ENCODE peak calls at places on chromosomes 7 and 10, in eight cellular contexts. One of them, this sample, is unnamed.

GRCh38 chr10:129136074-129136473 is 331.0 kb upstream of the MGMT start:
- DNase-seq in MG63: no peak
- DNase-seq in adrenal gland: no peak
- DNase-seq in kidney glomerular epithelial cell: no peak
- DNase-seq in ovary: no peak
- DNase-seq in aorta: no peak
- DNase-seq in MCF 10A: no peak
- DNase-seq in occipital lobe: no peak
- DNase-seq in this sample: no peak

GRCh38 chr7:44622342-44623151 is 16.1 kb downstream of the OGDH start:
- DNase-seq in MG63: no peak
- DNase-seq in adrenal gland: peak; percentile 72
- DNase-seq in kidney glomerular epithelial cell: no peak
- DNase-seq in ovary: no peak
- DNase-seq in aorta: no peak
- DNase-seq in MCF 10A: no peak
- DNase-seq in occipital lobe: no peak
- DNase-seq in this sample: no peak

GRCh38 chr10:74825371-74826141 is 844 bp upstream of the KAT6B start:
- DNase-seq in MG63: peak; percentile 60
- DNase-seq in adrenal gland: no peak
- DNase-seq in kidney glomerular epithelial cell: no peak
- DNase-seq in ovary: no peak
- DNase-seq in aorta: peak; percentile 89
- DNase-seq in MCF 10A: no peak
- DNase-seq in occipital lobe: peak; percentile 67
- DNase-seq in this sample: peak; percentile 42

GRCh38 chr7:40133561-40134427 is 628 bp downstream of the MPLKIP start:
- DNase-seq in MG63: no peak
- DNase-seq in adrenal gland: no peak
- DNase-seq in kidney glomerular epithelial cell: no peak
- DNase-seq in ovary: no peak
- DNase-seq in aorta: no peak
- DNase-seq in MCF 10A: peak; percentile 33
- DNase-seq in occipital lobe: no peak
- DNase-seq in this sample: no peak

GRCh38 chr10:46229144-46229563 is 57.6 kb upstream of the ANTXRL start:
- DNase-seq in MG63: no peak
- DNase-seq in adrenal gland: no peak
- DNase-seq in kidney glomerular epithelial cell: peak; percentile 21
- DNase-seq in ovary: no peak
- DNase-seq in aorta: no peak
- DNase-seq in MCF 10A: peak; percentile 28
- DNase-seq in occipital lobe: no peak
- DNase-seq in this sample: peak; percentile 68

GRCh38 chr7:70776627-70777101 is 355.3 kb upstream of the GALNT17 start:
- DNase-seq in MG63: no peak
- DNase-seq in adrenal gland: no peak
- DNase-seq in kidney glomerular epithelial cell: no peak
- DNase-seq in ovary: peak; percentile 60
- DNase-seq in aorta: no peak
- DNase-seq in MCF 10A: no peak
- DNase-seq in occipital lobe: peak; percentile 78
- DNase-seq in this sample: no peak

GRCh38 chr7:53541467-53541866 is 506.0 kb downstream of the POM121L12 start:
- DNase-seq in MG63: no peak
- DNase-seq in adrenal gland: no peak
- DNase-seq in kidney glomerular epithelial cell: no peak
- DNase-seq in ovary: no peak
- DNase-seq in aorta: no peak
- DNase-seq in MCF 10A: no peak
- DNase-seq in occipital lobe: no peak
- DNase-seq in this sample: no peak

GRCh38 chr10:61302124-61302523 is 151.1 kb downstream of the TMEM26 start:
- DNase-seq in MG63: no peak
- DNase-seq in adrenal gland: no peak
- DNase-seq in kidney glomerular epithelial cell: no peak
- DNase-seq in ovary: no peak
- DNase-seq in aorta: no peak
- DNase-seq in MCF 10A: no peak
- DNase-seq in occipital lobe: no peak
- DNase-seq in this sample: no peak

GRCh38 chr7:4169505-4169904 is 512.6 kb upstream of the FOXK1 start:
- DNase-seq in MG63: no peak
- DNase-seq in adrenal gland: no peak
- DNase-seq in kidney glomerular epithelial cell: no peak
- DNase-seq in ovary: no peak
- DNase-seq in aorta: no peak
- DNase-seq in MCF 10A: peak; percentile 65
- DNase-seq in occipital lobe: no peak
- DNase-seq in this sample: no peak

GRCh38 chr7:130794619-130794922 is 60.6 kb upstream of the KLF14 start:
- DNase-seq in MG63: no peak
- DNase-seq in adrenal gland: no peak
- DNase-seq in kidney glomerular epithelial cell: no peak
- DNase-seq in ovary: no peak
- DNase-seq in aorta: no peak
- DNase-seq in MCF 10A: no peak
- DNase-seq in occipital lobe: no peak
- DNase-seq in this sample: no peak

GRCh38 chr10:63866747-63867140 is 345.5 kb downstream of the REEP3 start:
- DNase-seq in MG63: no peak
- DNase-seq in adrenal gland: no peak
- DNase-seq in kidney glomerular epithelial cell: no peak
- DNase-seq in ovary: no peak
- DNase-seq in aorta: no peak
- DNase-seq in MCF 10A: peak; percentile 50
- DNase-seq in occipital lobe: no peak
- DNase-seq in this sample: peak; percentile 22

GRCh38 chr10:77506517-77506916 is 131.1 kb downstream of the KCNMA1 start:
- DNase-seq in MG63: no peak
- DNase-seq in adrenal gland: no peak
- DNase-seq in kidney glomerular epithelial cell: no peak
- DNase-seq in ovary: no peak
- DNase-seq in aorta: no peak
- DNase-seq in MCF 10A: no peak
- DNase-seq in occipital lobe: no peak
- DNase-seq in this sample: no peak

GRCh38 chr7:98215561-98216495 is 4.6 kb downstream of the BHLHA15 start:
- DNase-seq in MG63: no peak
- DNase-seq in adrenal gland: no peak
- DNase-seq in kidney glomerular epithelial cell: no peak
- DNase-seq in ovary: no peak
- DNase-seq in aorta: peak; percentile 68
- DNase-seq in MCF 10A: no peak
- DNase-seq in occipital lobe: no peak
- DNase-seq in this sample: no peak

GRCh38 chr7:142883145-142883544 is 2.4 kb downstream of the TRPV6 start:
- DNase-seq in MG63: no peak
- DNase-seq in adrenal gland: no peak
- DNase-seq in kidney glomerular epithelial cell: no peak
- DNase-seq in ovary: no peak
- DNase-seq in aorta: no peak
- DNase-seq in MCF 10A: no peak
- DNase-seq in occipital lobe: no peak
- DNase-seq in this sample: no peak

GRCh38 chr7:94378396-94378795 is 16.3 kb upstream of the COL1A2 start:
- DNase-seq in MG63: no peak
- DNase-seq in adrenal gland: no peak
- DNase-seq in kidney glomerular epithelial cell: no peak
- DNase-seq in ovary: no peak
- DNase-seq in aorta: no peak
- DNase-seq in MCF 10A: no peak
- DNase-seq in occipital lobe: no peak
- DNase-seq in this sample: no peak